ENCODE peak calls at places on chromosomes 5 and 9, in nine cellular contexts. K is CD4-positive, alpha-beta memory T cell; P is tibial artery; I is transverse colon; S is AG04449; A is CD8-positive, alpha-beta T cell; Y is epithelial cell of esophagus; G is SJCRH30; C is AG04450. W is an unnamed sample.

GRCh38 chr5:103120607-103121200 is 603 bp downstream of the PPIP5K2 start:
- DNase-seq in P (peak), K (no peak), A (no peak), I (peak), S (no peak), Y (peak), C (no peak), G (peak), W (peak)

GRCh38 chr5:12623408-12623807 is 719.2 kb upstream of the CTNND2 start:
- DNase-seq in C (no peak), K (no peak), I (no peak), G (no peak), P (no peak), A (no peak), S (no peak), Y (no peak), W (no peak)

GRCh38 chr5:126723643-126724042 is 53.3 kb upstream of the LMNB1 start:
- DNase-seq in P (no peak), A (no peak), C (no peak), Y (no peak), S (no peak), G (no peak), I (no peak), K (no peak), W (no peak)

GRCh38 chr9:68522126-68522525 is 18.6 kb downstream of the TMEM252 start:
- DNase-seq in P (peak), K (no peak), G (no peak), I (no peak), A (no peak), C (no peak), Y (no peak), S (no peak), W (no peak)

GRCh38 chr5:54309751-54310432 is 481 bp downstream of the ARL15 start:
- DNase-seq in Y (peak), G (peak), I (peak), A (peak), P (no peak), K (peak), C (no peak), S (no peak), W (peak)

GRCh38 chr5:72082048-72082447 is 25.2 kb upstream of the MAP1B start:
- DNase-seq in G (no peak), S (no peak), Y (no peak), K (no peak), A (no peak), I (no peak), C (no peak), P (no peak), W (no peak)

GRCh38 chr5:134249469-134250379 is 23.9 kb upstream of the PPP2CA start:
- DNase-seq in K (no peak), Y (peak), C (no peak), A (no peak), S (no peak), I (peak), G (no peak), P (peak), W (no peak)

GRCh38 chr9:35814106-35814840 is 569 bp downstream of the HINT2 start:
- DNase-seq in I (peak), G (peak), C (no peak), A (peak), K (no peak), S (no peak), P (peak), Y (peak), W (peak)

GRCh38 chr9:83020864-83021263 is 42.1 kb downstream of the RASEF start:
- DNase-seq in G (no peak), P (no peak), C (no peak), I (no peak), Y (no peak), K (no peak), A (no peak), S (no peak), W (no peak)

GRCh38 chr5:145130996-145131395 is 704.1 kb downstream of the PRELID2 start:
- DNase-seq in S (no peak), C (no peak), A (no peak), Y (no peak), P (no peak), K (no peak), I (no peak), G (no peak), W (no peak)

GRCh38 chr5:9059920-9060691 is 485.8 kb downstream of the SEMA5A start:
- DNase-seq in K (no peak), I (no peak), A (no peak), P (no peak), G (no peak), C (peak), S (peak), Y (peak), W (no peak)

GRCh38 chr5:39178171-39178570 is 41.2 kb downstream of the FYB1 start:
- DNase-seq in K (no peak), P (no peak), A (no peak), I (no peak), S (no peak), Y (peak), C (no peak), G (no peak), W (no peak)

GRCh38 chr5:116037236-116037822 is 5.1 kb downstream of the ARL14EPL start:
- DNase-seq in S (no peak), G (no peak), P (no peak), I (no peak), A (no peak), C (no peak), Y (no peak), K (no peak), W (no peak)

GRCh38 chr5:73534001-73534547 is 31.4 kb downstream of the ANKRA2 start:
- DNase-seq in C (no peak), G (no peak), Y (peak), A (no peak), S (no peak), P (no peak), K (no peak), I (no peak), W (no peak)

GRCh38 chr9:95167998-95168397 is 149.5 kb downstream of the FANCC start:
- DNase-seq in P (peak), K (peak), A (peak), Y (peak), I (peak), S (peak), C (peak), G (peak), W (peak)

GRCh38 chr9:131394464-131395026 is 659 bp downstream of the PRRC2B start:
- DNase-seq in K (peak), I (peak), Y (no peak), G (peak), C (no peak), A (peak), P (peak), S (no peak), W (peak)

GRCh38 chr5:138461343-138462125 is 3.7 kb upstream of the EGR1 start:
- DNase-seq in S (no peak), G (no peak), K (no peak), C (peak), A (no peak), P (no peak), Y (peak), I (no peak), W (no peak)

GRCh38 chr9:111948958-111949357 is 52.3 kb downstream of the UGCG start:
- DNase-seq in S (no peak), C (no peak), P (no peak), I (no peak), K (no peak), Y (no peak), A (no peak), G (no peak), W (no peak)

GRCh38 chr9:99925542-99925941 is 19.1 kb downstream of the STX17 start:
- DNase-seq in P (no peak), K (no peak), S (no peak), A (no peak), I (no peak), G (no peak), C (no peak), Y (no peak), W (no peak)

GRCh38 chr5:76751291-76751690 is 35.4 kb downstream of the F2R start:
- DNase-seq in I (no peak), A (no peak), C (no peak), G (no peak), K (no peak), Y (peak), S (no peak), P (no peak), W (no peak)

GRCh38 chr5:96037128-96037527 is 75.5 kb upstream of the ELL2 start:
- DNase-seq in G (no peak), S (no peak), P (no peak), K (no peak), A (no peak), Y (peak), I (no peak), C (no peak), W (no peak)

GRCh38 chr9:109113892-109114609 is 5.7 kb downstream of the TMEM245 start:
- DNase-seq in Y (no peak), C (no peak), P (no peak), S (no peak), I (no peak), G (no peak), A (no peak), K (no peak), W (no peak)

GRCh38 chr5:89045216-89045615 is 162.2 kb upstream of the MEF2C start:
- DNase-seq in A (no peak), K (no peak), C (no peak), Y (peak), S (no peak), G (no peak), P (no peak), I (no peak), W (no peak)

GRCh38 chr5:158707534-158707933 is 392.2 kb downstream of the EBF1 start:
- DNase-seq in I (no peak), S (no peak), K (no peak), A (no peak), C (no peak), Y (no peak), P (no peak), G (no peak), W (no peak)

GRCh38 chr5:176916337-176916736 is 17.2 kb upstream of the HK3 start:
- DNase-seq in P (no peak), G (no peak), Y (no peak), K (no peak), C (no peak), S (no peak), I (no peak), A (no peak), W (no peak)

GRCh38 chr5:22908129-22908528 is 55.0 kb upstream of the CDH12 start:
- DNase-seq in Y (peak), S (no peak), I (no peak), G (no peak), C (peak), P (no peak), K (no peak), A (no peak), W (no peak)

GRCh38 chr5:171600736-171601265 is 181.4 kb downstream of the FGF18 start:
- DNase-seq in G (no peak), P (peak), A (no peak), Y (no peak), K (no peak), S (no peak), I (no peak), C (no peak), W (no peak)

GRCh38 chr5:139678751-139679750 is 30.9 kb downstream of the CXXC5 start:
- DNase-seq in A (no peak), I (no peak), K (no peak), C (no peak), G (peak), P (no peak), S (no peak), Y (no peak), W (no peak)

GRCh38 chr9:77011973-77012817 is 7.3 kb upstream of the FOXB2 start:
- DNase-seq in I (peak), C (no peak), A (peak), K (peak), G (no peak), Y (peak), P (peak), S (no peak), W (no peak)

GRCh38 chr5:129593525-129593924 is 133.4 kb downstream of the ADAMTS19 start:
- DNase-seq in I (no peak), C (no peak), S (no peak), K (no peak), A (no peak), Y (peak), G (no peak), P (no peak), W (no peak)

GRCh38 chr9:128685636-128686489 is 3.2 kb upstream of the SET start:
- DNase-seq in Y (no peak), G (no peak), K (peak), C (no peak), A (peak), S (no peak), P (no peak), I (peak), W (no peak)

GRCh38 chr9:126879288-126879687 is 18.8 kb downstream of the ZBTB34 start:
- DNase-seq in A (no peak), I (no peak), Y (no peak), C (no peak), S (no peak), P (no peak), G (no peak), K (no peak), W (no peak)

GRCh38 chr5:31753700-31754461 is 115.0 kb downstream of the PDZD2 start:
- DNase-seq in S (no peak), C (no peak), I (no peak), Y (no peak), K (no peak), A (no peak), G (no peak), P (no peak), W (no peak)

GRCh38 chr5:17879276-17879675 is 245.0 kb downstream of the TAF11L14 start:
- DNase-seq in A (no peak), K (no peak), I (no peak), C (no peak), P (no peak), G (no peak), Y (no peak), S (no peak), W (no peak)

GRCh38 chr5:91378683-91379601 is 4.2 kb downstream of the ARRDC3 start:
- DNase-seq in C (no peak), S (no peak), K (no peak), Y (no peak), P (no peak), I (no peak), A (no peak), G (no peak), W (no peak)

DNA sequence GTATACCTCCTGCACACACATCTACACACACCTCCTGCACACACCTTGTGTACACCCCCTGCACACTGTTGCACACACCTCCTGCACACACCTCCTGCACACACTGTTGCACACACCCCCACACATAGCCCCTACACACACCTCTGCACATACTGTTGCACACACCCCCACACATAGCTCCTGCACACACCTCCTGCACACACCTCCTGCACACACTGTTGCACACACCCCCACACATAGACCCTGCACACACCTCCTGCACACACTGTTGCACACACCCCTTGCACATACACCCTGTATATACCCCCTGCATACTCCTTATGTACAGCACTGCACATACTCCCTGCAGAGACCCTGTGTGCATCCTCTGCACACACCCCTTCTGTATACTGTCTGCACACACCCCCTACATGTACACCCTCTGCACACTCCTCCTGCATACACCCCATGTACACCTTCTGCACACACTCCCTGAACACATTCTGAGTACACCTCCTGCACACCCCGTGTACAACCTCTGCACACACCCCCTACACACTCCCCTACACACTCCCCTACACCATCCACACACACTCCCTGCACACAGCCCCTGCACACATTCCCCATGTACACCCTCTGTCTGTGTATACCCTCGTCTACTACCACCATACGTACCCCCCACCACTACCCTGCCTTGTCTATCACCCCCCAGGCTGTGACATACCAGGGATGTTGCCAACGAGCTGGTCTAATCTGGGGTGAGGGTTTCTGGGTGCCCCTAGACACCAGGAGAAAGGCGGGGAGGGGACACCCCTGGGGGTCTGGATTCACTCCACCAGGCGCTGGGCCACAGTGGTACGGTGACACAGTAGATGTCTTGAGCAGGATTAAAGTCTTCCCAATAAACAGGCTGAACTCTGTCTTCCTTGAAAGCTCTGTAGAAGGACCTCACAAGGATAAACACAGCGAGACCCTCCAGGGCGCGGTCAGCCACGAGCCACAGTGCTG is 1.1 kb upstream of the CEP72 start:
- DNase-seq in Y (no peak), S (no peak), K (no peak), C (no peak), A (no peak), I (peak), P (no peak), G (no peak), W (peak)
- H3K4me3 ChIP-seq in Y (peak), S (peak), K (peak), C (peak), A (peak), I (peak), P (peak), G (peak), W (peak)

GRCh38 chr5:36374275-36374862 is 72.7 kb upstream of the RANBP3L start:
- DNase-seq in C (peak), K (no peak), I (no peak), G (no peak), S (peak), Y (peak), A (no peak), P (no peak), W (no peak)

GRCh38 chr5:36370073-36370472 is 68.4 kb upstream of the RANBP3L start:
- DNase-seq in Y (no peak), S (no peak), C (no peak), I (no peak), G (no peak), A (no peak), K (no peak), P (no peak), W (no peak)

GRCh38 chr5:36377192-36377591 is 75.5 kb upstream of the RANBP3L start:
- DNase-seq in K (no peak), I (no peak), G (no peak), S (no peak), A (no peak), C (no peak), Y (no peak), P (no peak), W (no peak)

GRCh38 chr5:36371366-36371765 is 69.7 kb upstream of the RANBP3L start:
- DNase-seq in P (no peak), I (no peak), S (no peak), C (no peak), A (no peak), K (no peak), Y (no peak), G (no peak), W (no peak)

GRCh38 chr5:36373527-36374086 is 71.9 kb upstream of the RANBP3L start:
- DNase-seq in C (no peak), S (no peak), P (peak), I (peak), G (no peak), A (no peak), Y (peak), K (no peak), W (no peak)
- H3K4me3 ChIP-seq in C (no peak), S (no peak), P (no peak), I (no peak), G (no peak), A (no peak), Y (no peak), K (no peak), W (no peak)

GRCh38 chr5:124057815-124058231 is 545.8 kb downstream of the CSNK1G3 start:
- DNase-seq in S (no peak), P (no peak), K (no peak), I (no peak), G (no peak), A (no peak), Y (no peak), C (no peak), W (no peak)
- H3K4me3 ChIP-seq in S (no peak), P (no peak), K (no peak), I (no peak), G (no peak), A (no peak), Y (no peak), C (no peak), W (no peak)

GRCh38 chr9:6788175-6789016 is 30.6 kb downstream of the KDM4C start:
- DNase-seq in K (no peak), C (no peak), G (no peak), S (no peak), I (peak), Y (peak), P (no peak), A (no peak), W (peak)
- H3K4me3 ChIP-seq in K (no peak), C (no peak), G (no peak), S (no peak), I (no peak), Y (no peak), P (no peak), A (no peak), W (no peak)

DNA sequence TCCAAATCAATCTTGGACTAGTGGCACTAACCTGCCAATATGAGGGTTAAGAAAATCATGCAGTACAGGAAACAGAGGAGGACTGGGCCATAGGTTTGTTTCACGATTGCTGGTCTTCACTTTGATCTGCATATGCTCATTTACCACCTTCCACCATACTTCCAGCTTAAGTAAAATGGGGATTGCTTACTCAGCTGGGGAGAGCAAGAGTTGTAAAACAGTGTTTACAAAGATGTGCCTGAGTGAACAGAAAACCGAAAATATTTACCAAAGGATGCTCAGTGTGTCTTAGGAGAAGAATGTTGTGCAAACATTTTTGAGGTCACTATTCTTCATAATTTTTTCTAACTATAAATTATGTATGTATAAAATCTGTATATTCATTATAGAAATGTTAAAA is 65.1 kb upstream of the DNAH5 start:
- DNase-seq in I (no peak), A (no peak), C (no peak), S (no peak), P (no peak), G (no peak), Y (no peak), K (no peak), W (no peak)
- H3K4me3 ChIP-seq in I (no peak), A (no peak), C (no peak), S (no peak), P (no peak), G (no peak), Y (no peak), K (no peak), W (no peak)

GRCh38 chr9:116153765-116154333 is at the start of gene PAPPA:
- DNase-seq in Y (no peak), S (no peak), K (no peak), P (no peak), G (peak), I (no peak), A (no peak), C (no peak), W (no peak)
- H3K4me3 ChIP-seq in Y (peak), S (peak), K (no peak), P (peak), G (peak), I (peak), A (no peak), C (peak), W (peak)